ENCODE peak calls at places on chromosomes 16 and 17, in nine cellular contexts. R is mesothelial cell of epicardium, F is GM10248, O is B cell, K is OCI-LY7, Y is heart right ventricle, I is HFFc6, A is lower leg skin, M is HCT116. L is an unnamed sample.

GRCh38 chr16:78984887-78985464 is 615.6 kb downstream of the MAF start:
- DNase-seq in R (no peak), F (no peak), O (no peak), K (no peak), Y (peak), I (no peak), A (no peak), M (no peak), L (no peak)

GRCh38 chr16:46883353-46883689 is 841 bp upstream of the GPT2 start:
- DNase-seq in R (no peak), F (no peak), O (no peak), K (no peak), Y (no peak), I (no peak), A (no peak), M (no peak), L (no peak)

GRCh38 chr16:88891083-88891482 is 24.6 kb upstream of the PABPN1L start:
- DNase-seq in R (no peak), F (no peak), O (no peak), K (no peak), Y (no peak), I (no peak), A (no peak), M (no peak), L (no peak)

GRCh38 chr16:81457326-81458133 is 12.9 kb downstream of the CMIP start:
- DNase-seq in R (no peak), F (no peak), O (no peak), K (no peak), Y (no peak), I (peak), A (no peak), M (peak), L (peak)

GRCh38 chr17:419073-419735 is 66.6 kb upstream of the RPH3AL start:
- DNase-seq in R (no peak), F (no peak), O (no peak), K (no peak), Y (no peak), I (no peak), A (no peak), M (no peak), L (no peak)

GRCh38 chr17:45351831-45352230 is 35.0 kb upstream of the MAP3K14 start:
- DNase-seq in R (no peak), F (no peak), O (no peak), K (no peak), Y (no peak), I (no peak), A (no peak), M (no peak), L (no peak)

GRCh38 chr17:75824591-75825518 is 19.3 kb downstream of the UNC13D start:
- DNase-seq in R (no peak), F (no peak), O (no peak), K (no peak), Y (no peak), I (no peak), A (no peak), M (no peak), L (no peak)

GRCh38 chr16:78641463-78641862 is 542.0 kb downstream of the WWOX start:
- DNase-seq in R (no peak), F (no peak), O (no peak), K (no peak), Y (no peak), I (no peak), A (peak), M (no peak), L (no peak)

GRCh38 chr17:35130392-35130791 is 9.0 kb downstream of the FNDC8 start:
- DNase-seq in R (no peak), F (no peak), O (no peak), K (no peak), Y (no peak), I (no peak), A (no peak), M (no peak), L (no peak)

GRCh38 chr16:68384293-68385255 is 63.7 kb downstream of the SMPD3 start:
- DNase-seq in R (no peak), F (peak), O (peak), K (no peak), Y (no peak), I (no peak), A (no peak), M (no peak), L (no peak)

GRCh38 chr17:46764709-46765401 is 53.6 kb downstream of the WNT3 start:
- DNase-seq in R (no peak), F (no peak), O (no peak), K (no peak), Y (peak), I (peak), A (peak), M (no peak), L (peak)

GRCh38 chr17:16568541-16569357 is at the start of gene ZNF287:
- DNase-seq in R (peak), F (peak), O (peak), K (peak), Y (peak), I (peak), A (peak), M (no peak), L (peak)

GRCh38 chr17:66715745-66716156 is 119.2 kb upstream of the CACNG5 start:
- DNase-seq in R (no peak), F (peak), O (peak), K (peak), Y (no peak), I (peak), A (peak), M (peak), L (no peak)

GRCh38 chr17:79427621-79428539 is 183.0 kb downstream of the RBFOX3 start:
- DNase-seq in R (no peak), F (no peak), O (no peak), K (no peak), Y (no peak), I (no peak), A (no peak), M (no peak), L (no peak)

GRCh38 chr17:29246638-29247037 is at the start of gene CRYBA1:
- DNase-seq in R (no peak), F (no peak), O (no peak), K (no peak), Y (no peak), I (no peak), A (no peak), M (no peak), L (no peak)

GRCh38 chr17:3727041-3727440 is 3.3 kb downstream of the HASPIN start:
- DNase-seq in R (no peak), F (no peak), O (peak), K (peak), Y (no peak), I (no peak), A (no peak), M (no peak), L (no peak)

GRCh38 chr17:33335491-33336173 is 42.5 kb upstream of the ASIC2 start:
- DNase-seq in R (no peak), F (no peak), O (no peak), K (no peak), Y (no peak), I (no peak), A (no peak), M (no peak), L (no peak)

GRCh38 chr16:53821957-53822625 is 118.1 kb downstream of the FTO start:
- DNase-seq in R (no peak), F (no peak), O (no peak), K (no peak), Y (no peak), I (peak), A (no peak), M (no peak), L (peak)
- TF ChIP-seq CTCF in R (no peak), F (no peak), O (no peak), K (no peak), Y (no peak), I (peak), A (no peak), M (no peak), L (peak)

GRCh38 chr17:80479246-80479566 is 2.8 kb upstream of the NPTX1 start:
- DNase-seq in R (no peak), F (no peak), O (no peak), K (no peak), Y (no peak), I (no peak), A (no peak), M (no peak), L (no peak)

GRCh38 chr17:80475949-80476876 is at the start of gene NPTX1:
- DNase-seq in R (no peak), F (no peak), O (peak), K (no peak), Y (no peak), I (no peak), A (no peak), M (no peak), L (no peak)

GRCh38 chr17:80476877-80477646 is 655 bp upstream of the NPTX1 start:
- DNase-seq in R (no peak), F (no peak), O (peak), K (no peak), Y (no peak), I (no peak), A (no peak), M (no peak), L (no peak)

GRCh38 chr17:80478487-80479245 is 2.3 kb upstream of the NPTX1 start:
- DNase-seq in R (no peak), F (no peak), O (no peak), K (no peak), Y (no peak), I (no peak), A (no peak), M (no peak), L (no peak)

DNA sequence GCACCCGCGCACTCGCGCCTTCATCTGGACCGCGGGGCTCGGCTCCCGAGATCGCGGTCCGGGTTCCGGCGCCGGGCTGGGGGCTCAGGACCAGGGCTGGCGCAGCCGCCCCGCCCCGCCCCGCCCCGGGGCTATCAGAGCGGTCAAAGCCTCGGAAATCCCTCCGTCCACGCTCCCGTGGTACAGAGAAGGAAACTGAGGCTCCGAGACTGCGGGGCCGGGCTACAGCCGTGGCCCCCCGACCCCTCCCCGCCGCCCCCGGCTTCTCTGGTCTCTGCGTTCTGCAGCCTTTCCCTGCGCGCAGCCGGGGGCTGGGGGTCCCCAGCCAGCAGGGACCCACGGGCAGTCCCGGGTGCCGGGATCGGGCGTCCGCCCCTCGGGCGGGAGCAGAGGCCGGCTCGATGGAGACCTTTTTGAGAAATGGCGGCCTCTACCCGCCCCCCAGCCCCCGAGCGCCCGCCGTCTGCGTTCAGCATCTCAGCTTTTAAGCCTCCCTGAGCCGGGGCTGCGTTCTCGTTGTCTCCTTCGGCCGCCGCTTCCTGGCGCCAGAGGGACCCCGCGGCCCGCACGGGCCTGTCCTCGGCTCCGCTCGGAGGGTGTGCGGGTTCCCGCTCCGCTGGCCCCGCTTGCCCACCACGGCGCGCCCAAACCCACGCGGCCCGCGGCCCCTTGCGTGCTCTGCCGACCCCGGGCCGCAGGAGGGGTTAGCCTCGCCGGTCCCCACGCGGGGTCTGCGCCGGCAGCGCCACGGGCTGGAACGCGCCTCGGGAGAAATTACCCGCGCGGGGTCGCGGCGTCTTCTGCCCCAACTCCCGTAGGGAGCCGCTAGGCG is 1.5 kb upstream of the NPTX1 start:
- DNase-seq in R (peak), F (no peak), O (peak), K (no peak), Y (peak), I (no peak), A (no peak), M (no peak), L (no peak)
- TF ChIP-seq CTCF in R (peak), F (peak), O (no peak), K (no peak), Y (peak), I (peak), A (no peak), M (no peak), L (peak)

GRCh38 chr17:57459286-57459915 is 203.1 kb downstream of the MSI2 start:
- DNase-seq in R (no peak), F (no peak), O (no peak), K (no peak), Y (no peak), I (peak), A (no peak), M (peak), L (no peak)
- TF ChIP-seq CTCF in R (no peak), F (peak), O (no peak), K (no peak), Y (no peak), I (peak), A (no peak), M (no peak), L (no peak)

DNA sequence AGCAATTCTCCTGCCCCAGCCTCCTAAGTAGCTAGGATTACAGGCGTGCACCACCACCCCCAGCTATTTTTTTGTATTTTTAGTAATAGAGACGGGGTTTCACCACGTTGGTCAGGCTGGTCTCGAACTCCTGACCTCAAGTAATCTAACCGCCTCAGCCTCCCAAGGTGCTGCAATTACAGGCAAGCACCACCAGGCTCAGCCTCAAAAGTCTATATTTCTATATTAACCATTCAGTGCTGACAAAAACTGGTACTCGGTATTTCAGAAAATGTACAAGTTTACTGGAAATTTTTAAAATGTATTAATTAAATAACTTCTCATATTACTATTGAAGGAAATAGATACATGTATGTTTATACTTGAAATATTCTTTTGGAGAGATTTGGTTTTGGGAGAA is 1.4 kb upstream of the HEXD start:
- DNase-seq in R (no peak), F (no peak), O (no peak), K (peak), Y (no peak), I (no peak), A (no peak), M (no peak), L (no peak)
- TF ChIP-seq CTCF in R (peak), F (no peak), O (peak), K (peak), Y (no peak), I (peak), A (no peak), M (no peak), L (no peak)

GRCh38 chr17:30908717-30909420 is 2.8 kb upstream of the TEFM start:
- DNase-seq in R (no peak), F (peak), O (no peak), K (peak), Y (no peak), I (no peak), A (no peak), M (no peak), L (no peak)

GRCh38 chr17:30905742-30906100 is 317 bp downstream of the TEFM start:
- DNase-seq in R (no peak), F (peak), O (peak), K (peak), Y (no peak), I (no peak), A (peak), M (peak), L (no peak)

GRCh38 chr17:30906101-30906911 is at the start of gene TEFM:
- DNase-seq in R (peak), F (peak), O (peak), K (peak), Y (peak), I (peak), A (peak), M (peak), L (peak)
- TF ChIP-seq CTCF in R (no peak), F (no peak), O (no peak), K (no peak), Y (no peak), I (no peak), A (no peak), M (no peak), L (no peak)

DNA sequence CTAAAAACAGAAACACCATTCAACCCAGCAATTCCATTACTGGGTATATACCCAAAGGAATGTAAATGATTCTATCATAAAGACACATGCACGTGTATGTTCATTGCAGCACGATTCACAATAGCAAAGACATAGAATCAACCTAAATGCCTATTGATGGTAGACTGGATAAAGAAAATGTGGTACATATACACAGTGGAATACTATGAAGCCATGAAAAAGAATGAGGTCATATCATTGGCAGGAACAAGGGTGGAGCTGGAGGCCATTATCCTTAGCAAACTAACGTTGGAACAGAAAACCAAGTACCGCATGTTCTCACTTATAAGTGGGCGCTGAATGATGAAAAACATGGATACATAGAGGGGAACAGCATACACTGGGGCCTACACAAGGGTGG is 77.2 kb upstream of the MYOCD start:
- DNase-seq in R (no peak), F (no peak), O (no peak), K (no peak), Y (no peak), I (no peak), A (no peak), M (no peak), L (no peak)
- TF ChIP-seq CTCF in R (no peak), F (no peak), O (no peak), K (no peak), Y (no peak), I (no peak), A (no peak), M (no peak), L (no peak)

DNA sequence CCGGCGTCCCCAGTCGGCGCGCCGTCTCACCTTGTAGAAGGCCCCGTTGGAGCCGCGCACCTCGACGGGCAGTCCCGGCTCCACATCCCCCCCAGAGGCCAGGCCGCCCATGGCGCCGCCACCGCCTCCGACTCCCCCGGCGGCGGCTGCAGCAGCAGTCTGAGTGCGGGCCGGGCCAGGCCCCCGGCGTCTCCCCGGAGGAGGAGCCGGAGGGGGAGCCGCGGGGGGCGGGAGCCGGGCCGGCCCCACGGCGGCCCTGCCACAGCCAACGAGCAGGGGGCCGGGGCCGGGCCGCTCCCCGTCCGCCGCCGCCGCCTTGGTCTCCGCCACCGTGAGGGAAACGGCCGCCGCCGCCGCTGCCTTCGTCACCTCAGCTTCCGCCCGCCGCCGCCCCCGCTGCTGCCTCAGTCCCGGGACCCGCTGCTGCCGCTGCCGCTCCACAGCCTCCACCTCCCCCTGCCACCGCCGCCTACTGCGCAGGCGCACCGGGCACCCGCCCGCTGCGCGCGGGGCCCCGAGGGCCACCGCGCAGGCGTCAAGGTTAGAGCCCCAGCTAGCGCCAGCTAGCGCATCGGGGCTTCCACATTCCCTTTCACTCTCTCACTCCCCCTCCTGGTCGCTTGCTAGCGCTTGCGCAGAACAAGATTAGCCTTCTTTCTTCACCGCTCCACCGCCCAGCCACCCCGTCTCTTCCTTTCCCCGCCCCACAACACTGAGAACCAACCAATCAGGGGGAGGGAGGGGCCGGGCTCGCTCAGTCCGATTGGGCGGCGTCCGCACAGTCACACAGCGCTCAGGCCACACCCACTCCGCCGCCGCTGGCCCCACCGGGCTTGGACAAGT is at the start of gene FXR2:
- DNase-seq in R (peak), F (peak), O (peak), K (peak), Y (peak), I (peak), A (peak), M (peak), L (peak)
- TF ChIP-seq CTCF in R (peak), F (peak), O (peak), K (peak), Y (no peak), I (peak), A (peak), M (peak), L (peak)

GRCh38 chr16:29805232-29806095 is 865 bp upstream of the MAZ start:
- DNase-seq in R (peak), F (peak), O (peak), K (peak), Y (peak), I (peak), A (peak), M (peak), L (peak)
- TF ChIP-seq CTCF in R (no peak), F (no peak), O (peak), K (no peak), Y (no peak), I (peak), A (no peak), M (no peak), L (no peak)

L was measured in BJ.